ENCODE peak calls at places on chromosomes 12 and 14, in six cellular contexts. One of them, this sample, is unnamed.

GRCh38 chr12:8697120-8697475 is 693 bp upstream of the RIMKLB start:
- DNase-seq in activated T-helper 1 cell treated with anti-CD3 and anti-CD28 coated beads, Interleukin-2, amount 50 U/mL, for 16 hours: no peak
- DNase-seq in LoVo: peak
- DNase-seq in neuronal stem cell: no peak
- DNase-seq in cardiac fibroblast: peak
- DNase-seq in hypothalamus: no peak
- DNase-seq in this sample: no peak

GRCh38 chr12:68960162-68960501 is 27.2 kb upstream of the CPM start:
- DNase-seq in activated T-helper 1 cell treated with anti-CD3 and anti-CD28 coated beads, Interleukin-2, amount 50 U/mL, for 16 hours: no peak
- DNase-seq in LoVo: no peak
- DNase-seq in neuronal stem cell: no peak
- DNase-seq in cardiac fibroblast: peak
- DNase-seq in hypothalamus: no peak
- DNase-seq in this sample: no peak

GRCh38 chr14:24959791-24960331 is 90.1 kb downstream of the STXBP6 start:
- DNase-seq in activated T-helper 1 cell treated with anti-CD3 and anti-CD28 coated beads, Interleukin-2, amount 50 U/mL, for 16 hours: no peak
- DNase-seq in LoVo: no peak
- DNase-seq in neuronal stem cell: no peak
- DNase-seq in cardiac fibroblast: no peak
- DNase-seq in hypothalamus: no peak
- DNase-seq in this sample: no peak

GRCh38 chr12:123142948-123143752 is 7.7 kb downstream of the PITPNM2 start:
- DNase-seq in activated T-helper 1 cell treated with anti-CD3 and anti-CD28 coated beads, Interleukin-2, amount 50 U/mL, for 16 hours: no peak
- DNase-seq in LoVo: no peak
- DNase-seq in neuronal stem cell: no peak
- DNase-seq in cardiac fibroblast: no peak
- DNase-seq in hypothalamus: no peak
- DNase-seq in this sample: peak

GRCh38 chr12:1809606-1810140 is 10.7 kb upstream of the LRTM2 start:
- DNase-seq in activated T-helper 1 cell treated with anti-CD3 and anti-CD28 coated beads, Interleukin-2, amount 50 U/mL, for 16 hours: no peak
- DNase-seq in LoVo: no peak
- DNase-seq in neuronal stem cell: no peak
- DNase-seq in cardiac fibroblast: no peak
- DNase-seq in hypothalamus: no peak
- DNase-seq in this sample: no peak

GRCh38 chr12:62793256-62794217 is 141.4 kb downstream of the PPM1H start:
- DNase-seq in activated T-helper 1 cell treated with anti-CD3 and anti-CD28 coated beads, Interleukin-2, amount 50 U/mL, for 16 hours: peak
- DNase-seq in LoVo: peak
- DNase-seq in neuronal stem cell: peak
- DNase-seq in cardiac fibroblast: peak
- DNase-seq in hypothalamus: peak
- DNase-seq in this sample: peak

GRCh38 chr12:110312581-110313360 is 31.7 kb downstream of the ATP2A2 start:
- DNase-seq in activated T-helper 1 cell treated with anti-CD3 and anti-CD28 coated beads, Interleukin-2, amount 50 U/mL, for 16 hours: no peak
- DNase-seq in LoVo: no peak
- DNase-seq in neuronal stem cell: no peak
- DNase-seq in cardiac fibroblast: peak
- DNase-seq in hypothalamus: no peak
- DNase-seq in this sample: peak

GRCh38 chr12:13948631-13949030 is 32.8 kb downstream of the GRIN2B start:
- DNase-seq in activated T-helper 1 cell treated with anti-CD3 and anti-CD28 coated beads, Interleukin-2, amount 50 U/mL, for 16 hours: no peak
- DNase-seq in LoVo: no peak
- DNase-seq in neuronal stem cell: no peak
- DNase-seq in cardiac fibroblast: no peak
- DNase-seq in hypothalamus: no peak
- DNase-seq in this sample: no peak

GRCh38 chr12:99498756-99499155 is 148.8 kb upstream of the GARIN6 start:
- DNase-seq in activated T-helper 1 cell treated with anti-CD3 and anti-CD28 coated beads, Interleukin-2, amount 50 U/mL, for 16 hours: no peak
- DNase-seq in LoVo: no peak
- DNase-seq in neuronal stem cell: no peak
- DNase-seq in cardiac fibroblast: peak
- DNase-seq in hypothalamus: no peak
- DNase-seq in this sample: no peak

GRCh38 chr12:113002155-113002554 is 23.8 kb downstream of the OAS2 start:
- DNase-seq in activated T-helper 1 cell treated with anti-CD3 and anti-CD28 coated beads, Interleukin-2, amount 50 U/mL, for 16 hours: no peak
- DNase-seq in LoVo: peak
- DNase-seq in neuronal stem cell: no peak
- DNase-seq in cardiac fibroblast: no peak
- DNase-seq in hypothalamus: no peak
- DNase-seq in this sample: no peak

GRCh38 chr12:112243255-112243965 is 118.0 kb downstream of the TRAFD1 start:
- DNase-seq in activated T-helper 1 cell treated with anti-CD3 and anti-CD28 coated beads, Interleukin-2, amount 50 U/mL, for 16 hours: no peak
- DNase-seq in LoVo: no peak
- DNase-seq in neuronal stem cell: no peak
- DNase-seq in cardiac fibroblast: no peak
- DNase-seq in hypothalamus: no peak
- DNase-seq in this sample: no peak

GRCh38 chr12:116137318-116137717 is 140.2 kb downstream of the MED13L start:
- DNase-seq in activated T-helper 1 cell treated with anti-CD3 and anti-CD28 coated beads, Interleukin-2, amount 50 U/mL, for 16 hours: no peak
- DNase-seq in LoVo: no peak
- DNase-seq in neuronal stem cell: no peak
- DNase-seq in cardiac fibroblast: no peak
- DNase-seq in hypothalamus: no peak
- DNase-seq in this sample: no peak

GRCh38 chr14:21668377-21668776 is 5.2 kb downstream of the OR4E1 start:
- DNase-seq in activated T-helper 1 cell treated with anti-CD3 and anti-CD28 coated beads, Interleukin-2, amount 50 U/mL, for 16 hours: no peak
- DNase-seq in LoVo: no peak
- DNase-seq in neuronal stem cell: no peak
- DNase-seq in cardiac fibroblast: peak
- DNase-seq in hypothalamus: no peak
- DNase-seq in this sample: no peak

GRCh38 chr14:104429291-104429861 is 150.2 kb upstream of the C14orf180 start:
- DNase-seq in activated T-helper 1 cell treated with anti-CD3 and anti-CD28 coated beads, Interleukin-2, amount 50 U/mL, for 16 hours: no peak
- DNase-seq in LoVo: no peak
- DNase-seq in neuronal stem cell: no peak
- DNase-seq in cardiac fibroblast: no peak
- DNase-seq in hypothalamus: no peak
- DNase-seq in this sample: no peak

GRCh38 chr12:87509233-87509820 is 519.9 kb downstream of the C12orf50 start:
- DNase-seq in activated T-helper 1 cell treated with anti-CD3 and anti-CD28 coated beads, Interleukin-2, amount 50 U/mL, for 16 hours: no peak
- DNase-seq in LoVo: peak
- DNase-seq in neuronal stem cell: no peak
- DNase-seq in cardiac fibroblast: peak
- DNase-seq in hypothalamus: no peak
- DNase-seq in this sample: no peak

GRCh38 chr12:10179871-10180270 is 1.0 kb downstream of the TMEM52B start:
- DNase-seq in activated T-helper 1 cell treated with anti-CD3 and anti-CD28 coated beads, Interleukin-2, amount 50 U/mL, for 16 hours: no peak
- DNase-seq in LoVo: no peak
- DNase-seq in neuronal stem cell: no peak
- DNase-seq in cardiac fibroblast: no peak
- DNase-seq in hypothalamus: no peak
- DNase-seq in this sample: no peak

GRCh38 chr12:57983858-57984505 is 42.6 kb downstream of the ATP23 start:
- DNase-seq in activated T-helper 1 cell treated with anti-CD3 and anti-CD28 coated beads, Interleukin-2, amount 50 U/mL, for 16 hours: no peak
- DNase-seq in LoVo: no peak
- DNase-seq in neuronal stem cell: no peak
- DNase-seq in cardiac fibroblast: no peak
- DNase-seq in hypothalamus: no peak
- DNase-seq in this sample: no peak

GRCh38 chr14:55807059-55807499 is 227.1 kb downstream of the KTN1 start:
- DNase-seq in activated T-helper 1 cell treated with anti-CD3 and anti-CD28 coated beads, Interleukin-2, amount 50 U/mL, for 16 hours: peak
- DNase-seq in LoVo: peak
- DNase-seq in neuronal stem cell: no peak
- DNase-seq in cardiac fibroblast: peak
- DNase-seq in hypothalamus: no peak
- DNase-seq in this sample: peak

GRCh38 chr14:64779472-64779871 is 75.2 kb downstream of the PLEKHG3 start:
- DNase-seq in activated T-helper 1 cell treated with anti-CD3 and anti-CD28 coated beads, Interleukin-2, amount 50 U/mL, for 16 hours: no peak
- DNase-seq in LoVo: no peak
- DNase-seq in neuronal stem cell: no peak
- DNase-seq in cardiac fibroblast: no peak
- DNase-seq in hypothalamus: no peak
- DNase-seq in this sample: no peak

GRCh38 chr14:97458302-97459137 is 661.3 kb downstream of the VRK1 start:
- DNase-seq in activated T-helper 1 cell treated with anti-CD3 and anti-CD28 coated beads, Interleukin-2, amount 50 U/mL, for 16 hours: peak
- DNase-seq in LoVo: no peak
- DNase-seq in neuronal stem cell: no peak
- DNase-seq in cardiac fibroblast: no peak
- DNase-seq in hypothalamus: no peak
- DNase-seq in this sample: no peak

GRCh38 chr12:66688836-66689439 is 10.1 kb upstream of the GRIP1 start:
- DNase-seq in activated T-helper 1 cell treated with anti-CD3 and anti-CD28 coated beads, Interleukin-2, amount 50 U/mL, for 16 hours: no peak
- DNase-seq in LoVo: peak
- DNase-seq in neuronal stem cell: peak
- DNase-seq in cardiac fibroblast: peak
- DNase-seq in hypothalamus: no peak
- DNase-seq in this sample: no peak

GRCh38 chr12:131564843-131565242 is 146.0 kb upstream of the SFSWAP start:
- DNase-seq in activated T-helper 1 cell treated with anti-CD3 and anti-CD28 coated beads, Interleukin-2, amount 50 U/mL, for 16 hours: no peak
- DNase-seq in LoVo: no peak
- DNase-seq in neuronal stem cell: no peak
- DNase-seq in cardiac fibroblast: no peak
- DNase-seq in hypothalamus: no peak
- DNase-seq in this sample: no peak

GRCh38 chr14:64789696-64790095 is 85.5 kb downstream of the PLEKHG3 start:
- DNase-seq in activated T-helper 1 cell treated with anti-CD3 and anti-CD28 coated beads, Interleukin-2, amount 50 U/mL, for 16 hours: no peak
- DNase-seq in LoVo: no peak
- DNase-seq in neuronal stem cell: no peak
- DNase-seq in cardiac fibroblast: no peak
- DNase-seq in hypothalamus: no peak
- DNase-seq in this sample: no peak

GRCh38 chr12:88416786-88417185 is 163.5 kb downstream of the KITLG start:
- DNase-seq in activated T-helper 1 cell treated with anti-CD3 and anti-CD28 coated beads, Interleukin-2, amount 50 U/mL, for 16 hours: no peak
- DNase-seq in LoVo: no peak
- DNase-seq in neuronal stem cell: no peak
- DNase-seq in cardiac fibroblast: peak
- DNase-seq in hypothalamus: no peak
- DNase-seq in this sample: no peak

GRCh38 chr14:50839048-50839447 is 8.1 kb upstream of the NIN start:
- DNase-seq in activated T-helper 1 cell treated with anti-CD3 and anti-CD28 coated beads, Interleukin-2, amount 50 U/mL, for 16 hours: no peak
- DNase-seq in LoVo: no peak
- DNase-seq in neuronal stem cell: no peak
- DNase-seq in cardiac fibroblast: peak
- DNase-seq in hypothalamus: no peak
- DNase-seq in this sample: no peak

GRCh38 chr12:102776041-102776440 is 141.0 kb downstream of the PAH start:
- DNase-seq in activated T-helper 1 cell treated with anti-CD3 and anti-CD28 coated beads, Interleukin-2, amount 50 U/mL, for 16 hours: no peak
- DNase-seq in LoVo: no peak
- DNase-seq in neuronal stem cell: no peak
- DNase-seq in cardiac fibroblast: no peak
- DNase-seq in hypothalamus: no peak
- DNase-seq in this sample: no peak

GRCh38 chr12:108671110-108671509 is 37.4 kb upstream of the SELPLG start:
- DNase-seq in activated T-helper 1 cell treated with anti-CD3 and anti-CD28 coated beads, Interleukin-2, amount 50 U/mL, for 16 hours: no peak
- DNase-seq in LoVo: no peak
- DNase-seq in neuronal stem cell: no peak
- DNase-seq in cardiac fibroblast: no peak
- DNase-seq in hypothalamus: no peak
- DNase-seq in this sample: no peak

GRCh38 chr14:104530651-104531050 is 48.9 kb upstream of the C14orf180 start:
- DNase-seq in activated T-helper 1 cell treated with anti-CD3 and anti-CD28 coated beads, Interleukin-2, amount 50 U/mL, for 16 hours: no peak
- DNase-seq in LoVo: no peak
- DNase-seq in neuronal stem cell: no peak
- DNase-seq in cardiac fibroblast: no peak
- DNase-seq in hypothalamus: no peak
- DNase-seq in this sample: peak